ENCODE peak calls at places on chromosomes 16 and 17, in ten cellular contexts. One of them, this sample, is unnamed.

GRCh38 chr16:12869681-12870427 is 31.5 kb upstream of the SHISA9 start:
- DNase-seq in Right ventricle myocardium superior: no peak
- DNase-seq in NCI-H1105: no peak
- DNase-seq in left colon: no peak
- DNase-seq in stimulated activated effector memory CD8-positive, alpha-beta T cell treated with anti-CD3 and anti-CD28 coated beads, Interleukin-12 subunit alpha, Interleukin-12 subunit beta, amount 100 ng/mL, for 72 hours: no peak
- DNase-seq in neural crest cell: no peak
- DNase-seq in CD8-positive, alpha-beta memory T cell: no peak
- DNase-seq in kidney: no peak
- DNase-seq in stimulated activated CD8-positive, alpha-beta memory T cell treated with anti-CD3 and anti-CD28 coated beads, Interleukin-7, amount 100 ng/mL, for 1 hour: no peak
- DNase-seq in T-helper 1 cell: no peak
- DNase-seq in this sample: no peak

GRCh38 chr16:88477631-88478030 is 24.6 kb downstream of the ZFPM1 start:
- DNase-seq in Right ventricle myocardium superior: no peak
- DNase-seq in NCI-H1105: no peak
- DNase-seq in left colon: no peak
- DNase-seq in stimulated activated effector memory CD8-positive, alpha-beta T cell treated with anti-CD3 and anti-CD28 coated beads, Interleukin-12 subunit alpha, Interleukin-12 subunit beta, amount 100 ng/mL, for 72 hours: no peak
- DNase-seq in neural crest cell: no peak
- DNase-seq in CD8-positive, alpha-beta memory T cell: no peak
- DNase-seq in kidney: no peak
- DNase-seq in stimulated activated CD8-positive, alpha-beta memory T cell treated with anti-CD3 and anti-CD28 coated beads, Interleukin-7, amount 100 ng/mL, for 1 hour: no peak
- DNase-seq in T-helper 1 cell: no peak
- DNase-seq in this sample: no peak

GRCh38 chr17:78128616-78129384 is at the start of gene TMC6:
- DNase-seq in Right ventricle myocardium superior: peak
- DNase-seq in NCI-H1105: peak
- DNase-seq in left colon: peak
- DNase-seq in stimulated activated effector memory CD8-positive, alpha-beta T cell treated with anti-CD3 and anti-CD28 coated beads, Interleukin-12 subunit alpha, Interleukin-12 subunit beta, amount 100 ng/mL, for 72 hours: peak
- DNase-seq in neural crest cell: peak
- DNase-seq in CD8-positive, alpha-beta memory T cell: peak
- DNase-seq in kidney: peak
- DNase-seq in stimulated activated CD8-positive, alpha-beta memory T cell treated with anti-CD3 and anti-CD28 coated beads, Interleukin-7, amount 100 ng/mL, for 1 hour: no peak
- DNase-seq in T-helper 1 cell: peak
- DNase-seq in this sample: peak

GRCh38 chr17:79022507-79022991 is 1.4 kb upstream of the C1QTNF1 start:
- DNase-seq in Right ventricle myocardium superior: peak
- DNase-seq in NCI-H1105: no peak
- DNase-seq in left colon: no peak
- DNase-seq in stimulated activated effector memory CD8-positive, alpha-beta T cell treated with anti-CD3 and anti-CD28 coated beads, Interleukin-12 subunit alpha, Interleukin-12 subunit beta, amount 100 ng/mL, for 72 hours: no peak
- DNase-seq in neural crest cell: no peak
- DNase-seq in CD8-positive, alpha-beta memory T cell: no peak
- DNase-seq in kidney: peak
- DNase-seq in stimulated activated CD8-positive, alpha-beta memory T cell treated with anti-CD3 and anti-CD28 coated beads, Interleukin-7, amount 100 ng/mL, for 1 hour: no peak
- DNase-seq in T-helper 1 cell: no peak
- DNase-seq in this sample: no peak

GRCh38 chr17:37567137-37567927 is 41.9 kb downstream of the SYNRG start:
- DNase-seq in Right ventricle myocardium superior: no peak
- DNase-seq in NCI-H1105: no peak
- DNase-seq in left colon: no peak
- DNase-seq in stimulated activated effector memory CD8-positive, alpha-beta T cell treated with anti-CD3 and anti-CD28 coated beads, Interleukin-12 subunit alpha, Interleukin-12 subunit beta, amount 100 ng/mL, for 72 hours: no peak
- DNase-seq in neural crest cell: no peak
- DNase-seq in CD8-positive, alpha-beta memory T cell: no peak
- DNase-seq in kidney: no peak
- DNase-seq in stimulated activated CD8-positive, alpha-beta memory T cell treated with anti-CD3 and anti-CD28 coated beads, Interleukin-7, amount 100 ng/mL, for 1 hour: no peak
- DNase-seq in T-helper 1 cell: no peak
- DNase-seq in this sample: no peak

GRCh38 chr16:13421726-13422125 is 498.2 kb upstream of the ERCC4 start:
- DNase-seq in Right ventricle myocardium superior: no peak
- DNase-seq in NCI-H1105: no peak
- DNase-seq in left colon: no peak
- DNase-seq in stimulated activated effector memory CD8-positive, alpha-beta T cell treated with anti-CD3 and anti-CD28 coated beads, Interleukin-12 subunit alpha, Interleukin-12 subunit beta, amount 100 ng/mL, for 72 hours: no peak
- DNase-seq in neural crest cell: no peak
- DNase-seq in CD8-positive, alpha-beta memory T cell: no peak
- DNase-seq in kidney: no peak
- DNase-seq in stimulated activated CD8-positive, alpha-beta memory T cell treated with anti-CD3 and anti-CD28 coated beads, Interleukin-7, amount 100 ng/mL, for 1 hour: no peak
- DNase-seq in T-helper 1 cell: no peak
- DNase-seq in this sample: no peak

GRCh38 chr17:45355087-45355486 is 38.3 kb upstream of the MAP3K14 start:
- DNase-seq in Right ventricle myocardium superior: no peak
- DNase-seq in NCI-H1105: no peak
- DNase-seq in left colon: no peak
- DNase-seq in stimulated activated effector memory CD8-positive, alpha-beta T cell treated with anti-CD3 and anti-CD28 coated beads, Interleukin-12 subunit alpha, Interleukin-12 subunit beta, amount 100 ng/mL, for 72 hours: no peak
- DNase-seq in neural crest cell: no peak
- DNase-seq in CD8-positive, alpha-beta memory T cell: no peak
- DNase-seq in kidney: no peak
- DNase-seq in stimulated activated CD8-positive, alpha-beta memory T cell treated with anti-CD3 and anti-CD28 coated beads, Interleukin-7, amount 100 ng/mL, for 1 hour: no peak
- DNase-seq in T-helper 1 cell: no peak
- DNase-seq in this sample: no peak

GRCh38 chr16:54208262-54208661 is 78.3 kb downstream of the IRX3 start:
- DNase-seq in Right ventricle myocardium superior: no peak
- DNase-seq in NCI-H1105: no peak
- DNase-seq in left colon: no peak
- DNase-seq in stimulated activated effector memory CD8-positive, alpha-beta T cell treated with anti-CD3 and anti-CD28 coated beads, Interleukin-12 subunit alpha, Interleukin-12 subunit beta, amount 100 ng/mL, for 72 hours: no peak
- DNase-seq in neural crest cell: no peak
- DNase-seq in CD8-positive, alpha-beta memory T cell: no peak
- DNase-seq in kidney: no peak
- DNase-seq in stimulated activated CD8-positive, alpha-beta memory T cell treated with anti-CD3 and anti-CD28 coated beads, Interleukin-7, amount 100 ng/mL, for 1 hour: no peak
- DNase-seq in T-helper 1 cell: no peak
- DNase-seq in this sample: no peak

GRCh38 chr17:9729034-9729650 is 62.2 kb downstream of the DHRS7C start:
- DNase-seq in Right ventricle myocardium superior: no peak
- DNase-seq in NCI-H1105: peak
- DNase-seq in left colon: no peak
- DNase-seq in stimulated activated effector memory CD8-positive, alpha-beta T cell treated with anti-CD3 and anti-CD28 coated beads, Interleukin-12 subunit alpha, Interleukin-12 subunit beta, amount 100 ng/mL, for 72 hours: no peak
- DNase-seq in neural crest cell: no peak
- DNase-seq in CD8-positive, alpha-beta memory T cell: no peak
- DNase-seq in kidney: no peak
- DNase-seq in stimulated activated CD8-positive, alpha-beta memory T cell treated with anti-CD3 and anti-CD28 coated beads, Interleukin-7, amount 100 ng/mL, for 1 hour: no peak
- DNase-seq in T-helper 1 cell: no peak
- DNase-seq in this sample: no peak

GRCh38 chr17:37090941-37091340 is 142.2 kb downstream of the AATF start:
- DNase-seq in Right ventricle myocardium superior: no peak
- DNase-seq in NCI-H1105: no peak
- DNase-seq in left colon: no peak
- DNase-seq in stimulated activated effector memory CD8-positive, alpha-beta T cell treated with anti-CD3 and anti-CD28 coated beads, Interleukin-12 subunit alpha, Interleukin-12 subunit beta, amount 100 ng/mL, for 72 hours: no peak
- DNase-seq in neural crest cell: no peak
- DNase-seq in CD8-positive, alpha-beta memory T cell: no peak
- DNase-seq in kidney: no peak
- DNase-seq in stimulated activated CD8-positive, alpha-beta memory T cell treated with anti-CD3 and anti-CD28 coated beads, Interleukin-7, amount 100 ng/mL, for 1 hour: no peak
- DNase-seq in T-helper 1 cell: no peak
- DNase-seq in this sample: no peak

GRCh38 chr16:85303354-85303883 is 191.1 kb upstream of the CIBAR2 start:
- DNase-seq in Right ventricle myocardium superior: peak
- DNase-seq in NCI-H1105: no peak
- DNase-seq in left colon: peak
- DNase-seq in stimulated activated effector memory CD8-positive, alpha-beta T cell treated with anti-CD3 and anti-CD28 coated beads, Interleukin-12 subunit alpha, Interleukin-12 subunit beta, amount 100 ng/mL, for 72 hours: peak
- DNase-seq in neural crest cell: peak
- DNase-seq in CD8-positive, alpha-beta memory T cell: peak
- DNase-seq in kidney: no peak
- DNase-seq in stimulated activated CD8-positive, alpha-beta memory T cell treated with anti-CD3 and anti-CD28 coated beads, Interleukin-7, amount 100 ng/mL, for 1 hour: peak
- DNase-seq in T-helper 1 cell: peak
- DNase-seq in this sample: no peak

GRCh38 chr16:67378642-67379041 is 14.7 kb downstream of the TPPP3 start:
- DNase-seq in Right ventricle myocardium superior: no peak
- DNase-seq in NCI-H1105: no peak
- DNase-seq in left colon: no peak
- DNase-seq in stimulated activated effector memory CD8-positive, alpha-beta T cell treated with anti-CD3 and anti-CD28 coated beads, Interleukin-12 subunit alpha, Interleukin-12 subunit beta, amount 100 ng/mL, for 72 hours: no peak
- DNase-seq in neural crest cell: no peak
- DNase-seq in CD8-positive, alpha-beta memory T cell: no peak
- DNase-seq in kidney: no peak
- DNase-seq in stimulated activated CD8-positive, alpha-beta memory T cell treated with anti-CD3 and anti-CD28 coated beads, Interleukin-7, amount 100 ng/mL, for 1 hour: no peak
- DNase-seq in T-helper 1 cell: no peak
- DNase-seq in this sample: no peak

GRCh38 chr16:14193316-14193871 is 122.3 kb downstream of the MRTFB start:
- DNase-seq in Right ventricle myocardium superior: no peak
- DNase-seq in NCI-H1105: peak
- DNase-seq in left colon: peak
- DNase-seq in stimulated activated effector memory CD8-positive, alpha-beta T cell treated with anti-CD3 and anti-CD28 coated beads, Interleukin-12 subunit alpha, Interleukin-12 subunit beta, amount 100 ng/mL, for 72 hours: no peak
- DNase-seq in neural crest cell: no peak
- DNase-seq in CD8-positive, alpha-beta memory T cell: peak
- DNase-seq in kidney: no peak
- DNase-seq in stimulated activated CD8-positive, alpha-beta memory T cell treated with anti-CD3 and anti-CD28 coated beads, Interleukin-7, amount 100 ng/mL, for 1 hour: no peak
- DNase-seq in T-helper 1 cell: no peak
- DNase-seq in this sample: no peak

GRCh38 chr17:3222505-3222904 is 15.0 kb downstream of the OR1A1 start:
- DNase-seq in Right ventricle myocardium superior: no peak
- DNase-seq in NCI-H1105: no peak
- DNase-seq in left colon: no peak
- DNase-seq in stimulated activated effector memory CD8-positive, alpha-beta T cell treated with anti-CD3 and anti-CD28 coated beads, Interleukin-12 subunit alpha, Interleukin-12 subunit beta, amount 100 ng/mL, for 72 hours: no peak
- DNase-seq in neural crest cell: no peak
- DNase-seq in CD8-positive, alpha-beta memory T cell: no peak
- DNase-seq in kidney: no peak
- DNase-seq in stimulated activated CD8-positive, alpha-beta memory T cell treated with anti-CD3 and anti-CD28 coated beads, Interleukin-7, amount 100 ng/mL, for 1 hour: no peak
- DNase-seq in T-helper 1 cell: no peak
- DNase-seq in this sample: no peak

GRCh38 chr17:60395508-60396065 is 3.7 kb upstream of the USP32 start:
- DNase-seq in Right ventricle myocardium superior: no peak
- DNase-seq in NCI-H1105: no peak
- DNase-seq in left colon: no peak
- DNase-seq in stimulated activated effector memory CD8-positive, alpha-beta T cell treated with anti-CD3 and anti-CD28 coated beads, Interleukin-12 subunit alpha, Interleukin-12 subunit beta, amount 100 ng/mL, for 72 hours: no peak
- DNase-seq in neural crest cell: no peak
- DNase-seq in CD8-positive, alpha-beta memory T cell: no peak
- DNase-seq in kidney: no peak
- DNase-seq in stimulated activated CD8-positive, alpha-beta memory T cell treated with anti-CD3 and anti-CD28 coated beads, Interleukin-7, amount 100 ng/mL, for 1 hour: no peak
- DNase-seq in T-helper 1 cell: no peak
- DNase-seq in this sample: no peak

GRCh38 chr16:89319883-89320716 is 102.6 kb downstream of the ZNF778 start:
- DNase-seq in Right ventricle myocardium superior: peak
- DNase-seq in NCI-H1105: no peak
- DNase-seq in left colon: peak
- DNase-seq in stimulated activated effector memory CD8-positive, alpha-beta T cell treated with anti-CD3 and anti-CD28 coated beads, Interleukin-12 subunit alpha, Interleukin-12 subunit beta, amount 100 ng/mL, for 72 hours: peak
- DNase-seq in neural crest cell: no peak
- DNase-seq in CD8-positive, alpha-beta memory T cell: no peak
- DNase-seq in kidney: peak
- DNase-seq in stimulated activated CD8-positive, alpha-beta memory T cell treated with anti-CD3 and anti-CD28 coated beads, Interleukin-7, amount 100 ng/mL, for 1 hour: no peak
- DNase-seq in T-helper 1 cell: no peak
- DNase-seq in this sample: no peak

GRCh38 chr17:44540246-44541084 is 16.8 kb upstream of the FZD2 start:
- DNase-seq in Right ventricle myocardium superior: no peak
- DNase-seq in NCI-H1105: no peak
- DNase-seq in left colon: no peak
- DNase-seq in stimulated activated effector memory CD8-positive, alpha-beta T cell treated with anti-CD3 and anti-CD28 coated beads, Interleukin-12 subunit alpha, Interleukin-12 subunit beta, amount 100 ng/mL, for 72 hours: no peak
- DNase-seq in neural crest cell: no peak
- DNase-seq in CD8-positive, alpha-beta memory T cell: no peak
- DNase-seq in kidney: no peak
- DNase-seq in stimulated activated CD8-positive, alpha-beta memory T cell treated with anti-CD3 and anti-CD28 coated beads, Interleukin-7, amount 100 ng/mL, for 1 hour: no peak
- DNase-seq in T-helper 1 cell: no peak
- DNase-seq in this sample: no peak

GRCh38 chr17:37791434-37791833 is 46.6 kb upstream of the HNF1B start:
- DNase-seq in Right ventricle myocardium superior: no peak
- DNase-seq in NCI-H1105: no peak
- DNase-seq in left colon: peak
- DNase-seq in stimulated activated effector memory CD8-positive, alpha-beta T cell treated with anti-CD3 and anti-CD28 coated beads, Interleukin-12 subunit alpha, Interleukin-12 subunit beta, amount 100 ng/mL, for 72 hours: peak
- DNase-seq in neural crest cell: no peak
- DNase-seq in CD8-positive, alpha-beta memory T cell: peak
- DNase-seq in kidney: no peak
- DNase-seq in stimulated activated CD8-positive, alpha-beta memory T cell treated with anti-CD3 and anti-CD28 coated beads, Interleukin-7, amount 100 ng/mL, for 1 hour: no peak
- DNase-seq in T-helper 1 cell: peak
- DNase-seq in this sample: no peak

GRCh38 chr17:48722924-48723554 is at the start of gene PRAC2:
- DNase-seq in Right ventricle myocardium superior: no peak
- DNase-seq in NCI-H1105: no peak
- DNase-seq in left colon: peak
- DNase-seq in stimulated activated effector memory CD8-positive, alpha-beta T cell treated with anti-CD3 and anti-CD28 coated beads, Interleukin-12 subunit alpha, Interleukin-12 subunit beta, amount 100 ng/mL, for 72 hours: no peak
- DNase-seq in neural crest cell: no peak
- DNase-seq in CD8-positive, alpha-beta memory T cell: no peak
- DNase-seq in kidney: no peak
- DNase-seq in stimulated activated CD8-positive, alpha-beta memory T cell treated with anti-CD3 and anti-CD28 coated beads, Interleukin-7, amount 100 ng/mL, for 1 hour: no peak
- DNase-seq in T-helper 1 cell: no peak
- DNase-seq in this sample: no peak

GRCh38 chr17:27937026-27937546 is 43.9 kb upstream of the LYRM9 start:
- DNase-seq in Right ventricle myocardium superior: no peak
- DNase-seq in NCI-H1105: no peak
- DNase-seq in left colon: no peak
- DNase-seq in stimulated activated effector memory CD8-positive, alpha-beta T cell treated with anti-CD3 and anti-CD28 coated beads, Interleukin-12 subunit alpha, Interleukin-12 subunit beta, amount 100 ng/mL, for 72 hours: no peak
- DNase-seq in neural crest cell: no peak
- DNase-seq in CD8-positive, alpha-beta memory T cell: no peak
- DNase-seq in kidney: no peak
- DNase-seq in stimulated activated CD8-positive, alpha-beta memory T cell treated with anti-CD3 and anti-CD28 coated beads, Interleukin-7, amount 100 ng/mL, for 1 hour: no peak
- DNase-seq in T-helper 1 cell: no peak
- DNase-seq in this sample: no peak

GRCh38 chr17:68085751-68086445 is 50.4 kb downstream of the KPNA2 start:
- DNase-seq in Right ventricle myocardium superior: no peak
- DNase-seq in NCI-H1105: no peak
- DNase-seq in left colon: peak
- DNase-seq in stimulated activated effector memory CD8-positive, alpha-beta T cell treated with anti-CD3 and anti-CD28 coated beads, Interleukin-12 subunit alpha, Interleukin-12 subunit beta, amount 100 ng/mL, for 72 hours: no peak
- DNase-seq in neural crest cell: no peak
- DNase-seq in CD8-positive, alpha-beta memory T cell: no peak
- DNase-seq in kidney: no peak
- DNase-seq in stimulated activated CD8-positive, alpha-beta memory T cell treated with anti-CD3 and anti-CD28 coated beads, Interleukin-7, amount 100 ng/mL, for 1 hour: no peak
- DNase-seq in T-helper 1 cell: no peak
- DNase-seq in this sample: no peak

This sample was measured in NCI-H187.